ENCODE peak calls at places on chromosome 6, in six cellular contexts. W is Caco-2; P is Peyer's patch; D is CD8-positive, alpha-beta T cell; Z is neural progenitor cell; U is ovary. C is an unnamed sample.

GRCh38 chr6:26272171-26272631 is 92.8 kb upstream of the BTN3A2 start:
- DNase-seq in U (peak; percentile 34), D (peak; percentile 58), Z (peak; percentile 74), W (peak; percentile 82), P (peak; percentile 85), C (peak; percentile 79)

GRCh38 chr6:104995989-104996617 is 39.2 kb downstream of the LIN28B start:
- DNase-seq in W (no peak), U (no peak), D (no peak), Z (no peak), P (no peak), C (no peak)

GRCh38 chr6:166637001-166637400 is 9.9 kb upstream of the RPS6KA2 start:
- DNase-seq in U (no peak), Z (no peak), D (no peak), W (no peak), P (no peak), C (no peak)

GRCh38 chr6:75402296-75402695 is 91.3 kb downstream of the FILIP1 start:
- DNase-seq in Z (no peak), W (no peak), U (no peak), P (no peak), D (no peak), C (no peak)

GRCh38 chr6:166942393-166943168 is 13.8 kb downstream of the RNASET2 start:
- DNase-seq in W (no peak), Z (no peak), P (no peak), D (no peak), U (no peak), C (no peak)

GRCh38 chr6:145660676-145661075 is 74.6 kb downstream of the EPM2A start:
- DNase-seq in Z (no peak), D (no peak), U (no peak), W (no peak), P (no peak), C (no peak)

GRCh38 chr6:43020847-43021246 is 576 bp upstream of the RRP36 start:
- DNase-seq in Z (peak; percentile 50), P (no peak), U (no peak), W (no peak), D (no peak), C (no peak)

GRCh38 chr6:74936886-74937285 is 269.0 kb downstream of the COL12A1 start:
- DNase-seq in U (no peak), Z (no peak), P (no peak), W (no peak), D (no peak), C (no peak)

GRCh38 chr6:108948252-108948651 is 100.0 kb downstream of the ARMC2 start:
- DNase-seq in D (no peak), W (no peak), U (no peak), P (no peak), Z (no peak), C (no peak)

GRCh38 chr6:132977413-132977812 is 163.0 kb downstream of the RPS12 start:
- DNase-seq in Z (no peak), W (no peak), U (no peak), P (no peak), D (no peak), C (no peak)

GRCh38 chr6:36029464-36029863 is 1.9 kb downstream of the MAPK14 start:
- DNase-seq in W (no peak), P (no peak), U (no peak), D (no peak), Z (no peak), C (no peak)

GRCh38 chr6:13355969-13356368 is 27.6 kb upstream of the TBC1D7 start:
- DNase-seq in U (no peak), W (no peak), P (no peak), Z (no peak), D (peak; percentile 13), C (peak; percentile 84)

GRCh38 chr6:11263185-11263817 is 30.8 kb upstream of the NEDD9 start:
- DNase-seq in U (peak; percentile 66), P (peak; percentile 77), D (no peak), Z (peak; percentile 24), W (peak; percentile 83), C (no peak)

GRCh38 chr6:134722996-134723871 is 226.7 kb downstream of the ALDH8A1 start:
- DNase-seq in D (no peak), P (no peak), W (no peak), Z (no peak), U (no peak), C (no peak)

GRCh38 chr6:139825935-139826374 is 451.5 kb upstream of the CITED2 start:
- DNase-seq in D (no peak), W (no peak), Z (no peak), P (no peak), U (no peak), C (no peak)

GRCh38 chr6:43149260-43149659 is 21.8 kb upstream of the SRF start:
- DNase-seq in U (no peak), W (no peak), D (no peak), P (no peak), Z (no peak), C (no peak)

GRCh38 chr6:89984926-89985743 is 90.9 kb downstream of the GJA10 start:
- DNase-seq in U (no peak), W (no peak), Z (peak; percentile 43), P (no peak), D (no peak), C (no peak)

GRCh38 chr6:46773201-46773855 is 19.9 kb upstream of the MEP1A start:
- DNase-seq in Z (no peak), D (no peak), U (no peak), P (no peak), W (no peak), C (no peak)

GRCh38 chr6:3504354-3504753 is 47.5 kb upstream of the SLC22A23 start:
- DNase-seq in W (no peak), P (no peak), U (no peak), D (no peak), Z (no peak), C (no peak)

GRCh38 chr6:145034664-145035063 is 700.7 kb downstream of the EPM2A start:
- DNase-seq in U (no peak), P (no peak), D (no peak), W (no peak), Z (no peak), C (no peak)

GRCh38 chr6:5865492-5866031 is 141.2 kb downstream of the NRN1 start:
- DNase-seq in U (no peak), Z (no peak), P (no peak), D (no peak), W (no peak), C (no peak)

GRCh38 chr6:142292191-142292924 is 9.4 kb upstream of the ADGRG6 start:
- DNase-seq in Z (no peak), P (no peak), D (no peak), U (no peak), W (peak; percentile 73), C (no peak)

GRCh38 chr6:42217523-42218367 is at the start of gene MRPS10:
- DNase-seq in P (peak; percentile 96), D (peak; percentile 91), U (peak; percentile 91), W (peak; percentile 94), Z (peak; percentile 96), C (peak; percentile 87)

GRCh38 chr6:119325559-119326240 is 23.9 kb downstream of the MAN1A1 start:
- DNase-seq in U (no peak), W (no peak), P (no peak), Z (no peak), D (no peak), C (no peak)

GRCh38 chr6:141956046-141956761 is 176.5 kb upstream of the GJE1 start:
- DNase-seq in U (no peak), P (no peak), D (no peak), W (no peak), Z (no peak), C (no peak)

GRCh38 chr6:21588812-21589811 is 4.4 kb upstream of the SOX4 start:
- DNase-seq in Z (peak; percentile 94), W (peak; percentile 79), P (peak; percentile 93), U (peak; percentile 91), D (peak; percentile 80), C (peak; percentile 85)

GRCh38 chr6:21586300-21586699 is 7.3 kb upstream of the SOX4 start:
- DNase-seq in W (no peak), P (no peak), U (no peak), D (no peak), Z (no peak), C (no peak)

GRCh38 chr6:21587182-21587924 is 6.2 kb upstream of the SOX4 start:
- DNase-seq in P (peak; percentile 69), U (peak; percentile 79), Z (peak; percentile 85), W (peak; percentile 63), D (no peak), C (peak; percentile 82)

GRCh38 chr6:21586760-21587181 is 6.8 kb upstream of the SOX4 start:
- DNase-seq in D (no peak), Z (no peak), P (peak; percentile 72), U (no peak), W (peak; percentile 47), C (no peak)

GRCh38 chr6:21587925-21588811 is 5.4 kb upstream of the SOX4 start:
- DNase-seq in U (peak; percentile 75), W (peak; percentile 57), D (peak; percentile 23), P (peak; percentile 67), Z (peak; percentile 84), C (peak; percentile 90)
- TF ChIP-seq CTCF in U (no peak), W (no peak), D (no peak), P (no peak), Z (no peak), C (no peak)

GRCh38 chr6:37441651-37442050 is 8.6 kb downstream of the CMTR1 start:
- DNase-seq in Z (no peak), U (no peak), P (no peak), D (no peak), W (no peak), C (no peak)

GRCh38 chr6:37438912-37439311 is 5.9 kb downstream of the CMTR1 start:
- DNase-seq in U (no peak), Z (no peak), P (no peak), D (no peak), W (no peak), C (no peak)

GRCh38 chr6:37442416-37443218 is 9.6 kb downstream of the CMTR1 start:
- DNase-seq in D (no peak), U (no peak), Z (no peak), W (no peak), P (no peak), C (no peak)
- H3K36me3 ChIP-seq in D (peaks cover 35% of the 10 kb centered on the region), U (no peaks in the 10 kb centered on the region), Z (no peaks in the 10 kb centered on the region), W (peaks cover 2% of the 10 kb centered on the region), P (peaks cover 55% of the 10 kb centered on the region), C (peaks cover 25% of the 10 kb centered on the region)

GRCh38 chr6:112300888-112301287 is 46.2 kb upstream of the RFPL4B start:
- DNase-seq in P (no peak), D (no peak), Z (no peak), U (no peak), W (no peak), C (no peak)

GRCh38 chr6:112298021-112298745 is 43.8 kb upstream of the LAMA4 start:
- DNase-seq in W (no peak), U (peak; percentile 60), Z (no peak), P (no peak), D (no peak), C (no peak)

GRCh38 chr6:112298816-112299281 is 44.5 kb upstream of the LAMA4 start:
- DNase-seq in D (no peak), U (no peak), W (no peak), P (no peak), Z (no peak), C (no peak)

GRCh38 chr6:112296694-112297093 is 42.3 kb upstream of the LAMA4 start:
- DNase-seq in U (no peak), W (no peak), Z (no peak), D (no peak), P (no peak), C (no peak)

GRCh38 chr6:112296122-112296521 is 41.8 kb upstream of the LAMA4 start:
- DNase-seq in W (peak; percentile 39), P (no peak), D (no peak), U (no peak), Z (peak; percentile 57), C (no peak)
- TF ChIP-seq CTCF in W (no peak), P (no peak), D (no peak), U (no peak), Z (peak; percentile 65), C (peak; percentile 38)

GRCh38 chr6:125797934-125798444 is 7.2 kb downstream of the NCOA7 start:
- DNase-seq in D (no peak), W (no peak), P (no peak), U (no peak), Z (no peak), C (no peak)
- H3K36me3 ChIP-seq in D (no peaks in the 10 kb centered on the region), W (peaks cover 1% of the 10 kb centered on the region), P (no peaks in the 10 kb centered on the region), U (no peaks in the 10 kb centered on the region), Z (no peaks in the 10 kb centered on the region), C (no peaks in the 10 kb centered on the region)

C was measured in GM06990.